ENCODE peak calls at places on chromosomes 5 and 9, in six cellular contexts. Z is stimulated activated CD8-positive, alpha-beta memory T cell treated with anti-CD3 and anti-CD28 coated beads, Interleukin-7, amount 100 ng/mL, for 24 hours; B is LoVo; L is DMS 273 treated with DMSO at 0.1 percent for 48 hours; O is amygdala; U is sigmoid colon. A is an unnamed sample.

GRCh38 chr5:88665750-88666215 is 217.2 kb downstream of the MEF2C start:
- DNase-seq in B (no peak), O (peak), U (no peak), Z (no peak), L (peak), A (peak)

GRCh38 chr9:36488322-36488838 is 84.3 kb upstream of the MELK start:
- DNase-seq in U (no peak), Z (no peak), L (no peak), B (no peak), O (no peak), A (no peak)

GRCh38 chr5:1137567-1138444 is 25.9 kb upstream of the SLC12A7 start:
- DNase-seq in L (no peak), U (no peak), B (no peak), Z (no peak), O (no peak), A (peak)

GRCh38 chr9:79809931-79810330 is 238.2 kb downstream of the TLE4 start:
- DNase-seq in Z (no peak), O (no peak), L (no peak), U (no peak), B (no peak), A (peak)

GRCh38 chr9:95771556-95772280 is 103.8 kb upstream of the ERCC6L2 start:
- DNase-seq in Z (no peak), O (peak), B (no peak), L (no peak), U (peak), A (no peak)

GRCh38 chr5:61202213-61202612 is 39.9 kb upstream of the SMIM15 start:
- DNase-seq in L (no peak), Z (no peak), B (no peak), U (no peak), O (no peak), A (no peak)

GRCh38 chr5:135990518-135991240 is 35.9 kb upstream of the LECT2 start:
- DNase-seq in L (no peak), Z (no peak), O (no peak), U (no peak), B (no peak), A (no peak)

GRCh38 chr5:140544986-140545385 is 2.5 kb upstream of the EIF4EBP3 start:
- DNase-seq in Z (no peak), L (no peak), B (no peak), U (no peak), O (no peak), A (no peak)

GRCh38 chr9:131597246-131597645 is 51.9 kb downstream of the PRRT1B start:
- DNase-seq in L (no peak), U (no peak), O (no peak), Z (no peak), B (no peak), A (no peak)

GRCh38 chr5:96911139-96911538 is 24.7 kb upstream of the LNPEP start:
- DNase-seq in B (no peak), O (no peak), L (no peak), Z (no peak), U (no peak), A (no peak)

GRCh38 chr5:78843436-78843835 is 141.7 kb downstream of the ARSB start:
- DNase-seq in Z (no peak), L (no peak), B (no peak), U (no peak), O (no peak), A (no peak)

GRCh38 chr9:68653141-68653595 is 51.9 kb upstream of the PIP5K1B start:
- DNase-seq in B (no peak), L (no peak), Z (no peak), O (no peak), U (no peak), A (no peak)

GRCh38 chr9:69653261-69653660 is 18.9 kb downstream of the APBA1 start:
- DNase-seq in U (no peak), B (no peak), O (no peak), L (no peak), Z (no peak), A (no peak)

GRCh38 chr9:76759726-76760125 is 4.5 kb upstream of the PCA3 start:
- DNase-seq in B (no peak), L (no peak), O (no peak), U (no peak), Z (no peak), A (no peak)

GRCh38 chr5:174315471-174315870 is 270.0 kb downstream of the NSG2 start:
- DNase-seq in U (peak), L (no peak), O (no peak), Z (no peak), B (no peak), A (no peak)

GRCh38 chr5:5342784-5343183 is 79.7 kb upstream of the ICE1 start:
- DNase-seq in Z (no peak), L (no peak), O (no peak), B (no peak), U (no peak), A (peak)

GRCh38 chr5:163564321-163564924 is 59.0 kb downstream of the MAT2B start:
- DNase-seq in Z (peak), U (no peak), O (peak), L (peak), B (peak), A (peak)

GRCh38 chr5:87899109-87900100 is 369.2 kb downstream of the TMEM161B start:
- DNase-seq in Z (no peak), B (no peak), O (peak), U (peak), L (no peak), A (no peak)

GRCh38 chr5:160198886-160199409 is 30.4 kb upstream of the FABP6 start:
- DNase-seq in O (no peak), L (no peak), U (no peak), Z (no peak), B (no peak), A (no peak)

GRCh38 chr9:101387871-101388506 is 3.2 kb upstream of the BAAT start:
- DNase-seq in B (peak), O (no peak), Z (no peak), U (no peak), L (peak), A (no peak)

GRCh38 chr9:94149696-94150095 is 65.4 kb downstream of the PTPDC1 start:
- DNase-seq in O (no peak), U (no peak), Z (no peak), L (no peak), B (no peak), A (no peak)

GRCh38 chr5:125848746-125849145 is 574.5 kb upstream of the GRAMD2B start:
- DNase-seq in O (no peak), U (no peak), Z (no peak), B (no peak), L (no peak), A (no peak)

GRCh38 chr5:135206862-135207261 is 172.8 kb upstream of the PITX1 start:
- DNase-seq in U (no peak), Z (no peak), B (no peak), O (no peak), L (no peak), A (no peak)

GRCh38 chr5:111453747-111454146 is 58.6 kb downstream of the STARD4 start:
- DNase-seq in B (no peak), U (no peak), L (peak), Z (no peak), O (no peak), A (no peak)

GRCh38 chr9:128412120-128412790 is 8.4 kb upstream of the CERCAM start:
- DNase-seq in U (no peak), O (peak), L (peak), B (peak), Z (no peak), A (no peak)

GRCh38 chr5:102625446-102625845 is 126.6 kb upstream of the SLCO6A1 start:
- DNase-seq in Z (no peak), B (no peak), O (no peak), L (no peak), U (no peak), A (no peak)

GRCh38 chr9:15642369-15642962 is 89.6 kb downstream of the CCDC171 start:
- DNase-seq in O (no peak), U (no peak), Z (no peak), L (peak), B (peak), A (no peak)

A was measured in Caki2.